ENCODE peak calls at places on chromosomes 1 and 21, in nine cellular contexts. S, G, H, J, A, M, W, P and Q are unnamed samples.

GRCh38 chr1:218462116-218462515 is 117.0 kb downstream of the TGFB2 start:
- DNase-seq in J (no peak), P (no peak), H (no peak), A (no peak), S (no peak), M (no peak), W (no peak), G (no peak), Q (no peak)

GRCh38 chr1:168863647-168864234 is 134.7 kb upstream of the DPT start:
- DNase-seq in M (no peak), W (no peak), S (no peak), G (no peak), J (no peak), P (no peak), H (no peak), A (peak; percentile 49), Q (no peak)

GRCh38 chr1:188170935-188171334 is 1342.2 kb downstream of the PLA2G4A start:
- DNase-seq in P (no peak), J (no peak), A (no peak), M (no peak), S (no peak), G (no peak), H (no peak), W (no peak), Q (no peak)

GRCh38 chr1:88890790-88891317 is 513 bp downstream of the GTF2B start:
- DNase-seq in H (no peak), M (peak; percentile 37), P (no peak), G (peak; percentile 23), J (peak; percentile 41), W (peak; percentile 35), A (peak; percentile 46), S (peak; percentile 31), Q (no peak)

GRCh38 chr21:45050786-45051489 is 23.4 kb upstream of the ADARB1 start:
- DNase-seq in A (peak; percentile 89), S (no peak), W (no peak), M (peak; percentile 91), H (peak; percentile 89), P (no peak), J (peak; percentile 97), G (no peak), Q (no peak)

GRCh38 chr1:33338495-33339211 is 17.8 kb upstream of the A3GALT2 start:
- DNase-seq in J (peak; percentile 96), M (peak; percentile 98), W (no peak), P (peak; percentile 66), A (peak; percentile 97), G (peak; percentile 80), H (peak; percentile 86), S (no peak), Q (no peak)

GRCh38 chr1:152162826-152163463 is 3.9 kb upstream of the RPTN start:
- DNase-seq in S (no peak), W (no peak), G (no peak), J (peak; percentile 58), P (no peak), A (peak; percentile 80), M (peak; percentile 94), H (peak; percentile 92), Q (peak; percentile 57)

GRCh38 chr1:178923512-178923911 is 52.6 kb upstream of the ANGPTL1 start:
- DNase-seq in M (no peak), G (no peak), J (no peak), P (no peak), A (no peak), S (no peak), H (no peak), W (no peak), Q (no peak)

DNA sequence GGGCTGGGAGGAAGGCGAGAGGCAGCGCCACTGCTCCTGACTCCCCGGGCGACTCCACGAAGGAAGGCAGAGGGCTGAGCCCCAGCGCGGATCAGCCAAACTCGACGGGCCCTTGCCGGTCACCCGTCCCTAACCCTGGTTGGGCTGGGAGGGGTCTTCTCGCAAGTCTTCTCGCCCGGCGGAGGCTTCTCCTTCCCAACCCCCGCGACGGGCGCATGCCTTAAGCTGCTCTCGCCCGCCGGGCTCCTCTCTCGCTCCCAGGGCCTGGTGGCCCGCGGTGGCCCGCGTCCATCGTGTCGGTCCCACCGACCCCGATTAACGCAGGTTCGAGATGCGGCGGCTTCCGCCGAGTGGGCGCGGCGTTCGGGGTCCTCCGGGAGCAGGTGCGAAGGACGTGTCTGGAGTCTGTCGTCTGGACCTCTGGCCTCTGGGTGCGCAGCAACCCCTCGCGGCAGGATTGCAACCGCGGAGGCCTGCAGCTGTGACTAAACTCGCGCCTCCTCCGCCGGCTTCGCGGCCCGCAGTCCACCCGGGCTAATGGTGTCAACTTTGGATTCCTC is 29.0 kb upstream of the PPM1J start:
- DNase-seq in J (peak; percentile 50), S (no peak), A (peak; percentile 63), M (peak; percentile 54), P (no peak), H (no peak), W (no peak), G (no peak), Q (no peak)
- TF ChIP-seq CTCF in J (peak; percentile 47), S (no peak), A (peak; percentile 62), M (peak; percentile 73), P (no peak), H (peak; percentile 72), W (no peak), G (peak; percentile 9), Q (peak; percentile 62)

GRCh38 chr1:221694109-221694508 is 47.8 kb downstream of the DUSP10 start:
- DNase-seq in W (no peak), S (no peak), H (no peak), P (no peak), A (no peak), G (no peak), M (no peak), J (no peak), Q (no peak)

GRCh38 chr1:221695346-221695745 is 46.5 kb downstream of the DUSP10 start:
- DNase-seq in W (no peak), H (no peak), A (no peak), J (no peak), M (no peak), P (no peak), G (no peak), S (no peak), Q (no peak)

GRCh38 chr1:221691320-221691719 is 50.6 kb downstream of the DUSP10 start:
- DNase-seq in A (no peak), H (no peak), W (no peak), M (no peak), J (no peak), S (no peak), G (no peak), P (no peak), Q (no peak)

GRCh38 chr1:221692643-221693042 is 49.2 kb downstream of the DUSP10 start:
- DNase-seq in M (no peak), W (peak; percentile 38), P (no peak), A (no peak), S (no peak), J (no peak), G (no peak), H (no peak), Q (no peak)

DNA sequence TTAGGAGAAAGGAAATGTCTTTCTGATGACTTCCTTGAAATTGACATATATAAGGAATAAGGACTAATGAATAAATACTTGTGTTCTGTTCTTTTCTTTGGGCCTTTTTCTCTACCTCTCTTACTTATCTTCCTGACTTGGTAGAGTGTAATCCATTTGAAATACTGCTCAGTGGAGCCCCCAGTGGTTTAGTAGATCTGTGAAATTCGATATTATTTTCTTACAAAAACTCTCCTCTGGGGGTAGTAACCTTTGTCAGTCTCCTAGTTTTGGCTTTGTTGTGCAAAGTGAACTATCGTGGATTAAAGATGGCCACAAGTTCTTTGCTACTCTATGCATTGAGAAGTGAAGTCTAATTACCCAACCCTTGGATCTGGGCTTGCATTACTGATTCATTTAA is 48.8 kb downstream of the DUSP10 start:
- DNase-seq in G (no peak), W (no peak), J (no peak), A (no peak), S (peak; percentile 10), P (no peak), M (no peak), H (no peak), Q (no peak)
- TF ChIP-seq CTCF in G (no peak), W (peak; percentile 14), J (no peak), A (no peak), S (peak; percentile 68), P (no peak), M (no peak), H (no peak), Q (no peak)

GRCh38 chr1:213727853-213728592 is 259.8 kb upstream of the PROX1 start:
- DNase-seq in S (no peak), M (no peak), W (no peak), P (no peak), G (no peak), A (no peak), H (no peak), J (no peak), Q (no peak)

GRCh38 chr1:213728593-213729536 is 258.9 kb upstream of the PROX1 start:
- DNase-seq in P (no peak), S (no peak), G (no peak), A (no peak), J (no peak), M (no peak), H (no peak), W (no peak), Q (no peak)

GRCh38 chr1:213720032-213720431 is 267.7 kb upstream of the PROX1 start:
- DNase-seq in S (no peak), P (no peak), A (no peak), J (no peak), M (no peak), W (no peak), H (no peak), G (no peak), Q (no peak)

GRCh38 chr1:213723187-213723586 is 264.6 kb upstream of the PROX1 start:
- DNase-seq in H (no peak), J (no peak), G (no peak), S (no peak), P (no peak), M (no peak), A (no peak), W (no peak), Q (no peak)

DNA sequence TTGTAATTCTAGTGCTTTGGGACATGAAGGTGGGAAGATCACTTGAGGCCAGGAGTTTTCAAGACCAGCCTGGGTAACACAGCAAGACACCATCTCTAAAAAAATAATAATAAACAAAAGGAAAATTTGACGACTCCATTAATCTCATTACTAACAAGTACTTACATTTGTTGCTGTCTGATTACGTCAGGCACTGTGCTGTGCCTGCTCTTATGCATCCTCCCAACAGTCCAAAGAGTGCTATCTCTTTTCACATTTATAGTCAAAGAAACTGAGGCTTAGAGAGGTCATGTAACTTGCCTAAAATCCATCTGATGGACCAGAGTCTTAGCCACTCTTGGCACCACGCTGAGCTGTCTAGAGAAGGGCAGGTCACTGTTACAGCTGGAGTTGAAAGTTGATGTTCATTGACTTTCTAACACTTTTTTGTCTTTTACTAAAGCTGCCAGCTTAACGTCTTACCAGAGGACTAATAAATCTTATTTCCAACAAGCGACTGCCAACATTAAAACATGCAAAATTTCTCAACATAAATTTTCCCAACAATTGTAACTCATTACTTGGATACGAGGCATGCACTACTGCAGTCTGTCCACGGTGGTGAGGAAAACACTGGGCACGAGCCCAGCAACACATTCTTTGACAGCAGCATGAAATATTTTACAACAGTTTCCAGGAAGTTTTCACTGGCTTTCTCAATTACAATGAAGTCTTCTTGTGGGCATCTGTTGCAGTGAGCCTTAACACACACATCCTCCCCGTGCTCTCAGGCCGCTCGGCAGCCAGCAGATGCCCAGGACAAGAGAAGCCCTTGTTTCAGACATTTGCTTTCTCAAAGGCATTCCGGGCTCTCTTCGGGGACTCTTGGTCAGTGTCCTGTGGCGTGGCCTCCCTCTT is 262.9 kb upstream of the PROX1 start:
- DNase-seq in M (peak; percentile 5), W (no peak), H (peak; percentile 1), A (peak; percentile 47), S (no peak), P (no peak), G (peak; percentile 5), J (peak; percentile 17), Q (no peak)
- TF ChIP-seq CTCF in M (no peak), W (no peak), H (no peak), A (no peak), S (no peak), P (no peak), G (no peak), J (no peak), Q (no peak)

DNA sequence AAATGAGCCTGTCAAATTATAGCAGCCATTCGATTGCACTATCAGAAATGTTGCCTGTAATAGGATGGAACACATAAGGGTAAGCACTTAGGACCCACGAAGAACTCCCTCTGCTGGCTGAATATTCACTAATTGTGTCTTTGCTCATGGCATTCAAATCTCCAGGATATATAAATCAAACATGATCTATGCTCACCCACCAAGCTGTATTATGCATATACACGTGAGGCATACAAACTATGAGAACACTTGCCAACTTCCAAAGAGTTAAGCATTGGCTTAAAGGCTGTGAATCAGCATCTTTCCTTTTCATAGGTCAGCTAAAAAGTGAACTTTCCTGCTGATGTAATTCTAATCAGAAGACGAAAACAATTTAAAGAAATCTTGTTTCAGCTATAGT is 34.5 kb downstream of the TMPRSS15 start:
- DNase-seq in M (no peak), W (no peak), J (peak; percentile 5), A (no peak), H (no peak), P (no peak), S (peak; percentile 63), G (no peak), Q (no peak)
- TF ChIP-seq CTCF in M (no peak), W (no peak), J (no peak), A (no peak), H (no peak), P (no peak), S (peak; percentile 72), G (peak; percentile 53), Q (no peak)